ENCODE peak calls at places on chromosomes 1 and 21, in nine cellular contexts. One of them, this sample, is unnamed.
A peak's percentile ranks its signal among the peaks of the same experiment; 100 is the strongest.

GRCh38 chr1:23394664-23395063 is 25.0 kb upstream of the ZNF436 start:
- DNase-seq in heart left ventricle: peak; percentile 90
- DNase-seq in tibial artery: peak; percentile 89
- DNase-seq in choroid plexus epithelial cell: peak; percentile 82
- DNase-seq in kidney: peak; percentile 90
- DNase-seq in AG09319: peak; percentile 74
- DNase-seq in esophagus muscularis mucosa: peak; percentile 97
- DNase-seq in endodermal cell: peak; percentile 84
- DNase-seq in neural progenitor cell: peak; percentile 39
- DNase-seq in this sample: no peak

GRCh38 chr1:225480825-225481434 is 53.1 kb upstream of the LBR start:
- DNase-seq in heart left ventricle: no peak
- DNase-seq in tibial artery: peak; percentile 66
- DNase-seq in choroid plexus epithelial cell: peak; percentile 55
- DNase-seq in kidney: no peak
- DNase-seq in AG09319: no peak
- DNase-seq in esophagus muscularis mucosa: peak; percentile 90
- DNase-seq in endodermal cell: peak; percentile 95
- DNase-seq in neural progenitor cell: peak; percentile 71
- DNase-seq in this sample: no peak

GRCh38 chr1:12003762-12004161 is 15.5 kb upstream of the MIIP start:
- DNase-seq in heart left ventricle: no peak
- DNase-seq in tibial artery: no peak
- DNase-seq in choroid plexus epithelial cell: no peak
- DNase-seq in kidney: no peak
- DNase-seq in AG09319: no peak
- DNase-seq in esophagus muscularis mucosa: no peak
- DNase-seq in endodermal cell: no peak
- DNase-seq in neural progenitor cell: no peak
- DNase-seq in this sample: no peak

GRCh38 chr1:111690306-111690617 is 48.9 kb downstream of the INKA2 start:
- DNase-seq in heart left ventricle: peak; percentile 39
- DNase-seq in tibial artery: no peak
- DNase-seq in choroid plexus epithelial cell: peak; percentile 98
- DNase-seq in kidney: no peak
- DNase-seq in AG09319: peak; percentile 87
- DNase-seq in esophagus muscularis mucosa: no peak
- DNase-seq in endodermal cell: no peak
- DNase-seq in neural progenitor cell: no peak
- DNase-seq in this sample: no peak

GRCh38 chr1:18038051-18038450 is 69.5 kb upstream of the IGSF21 start:
- DNase-seq in heart left ventricle: no peak
- DNase-seq in tibial artery: no peak
- DNase-seq in choroid plexus epithelial cell: no peak
- DNase-seq in kidney: no peak
- DNase-seq in AG09319: no peak
- DNase-seq in esophagus muscularis mucosa: no peak
- DNase-seq in endodermal cell: no peak
- DNase-seq in neural progenitor cell: no peak
- DNase-seq in this sample: no peak

GRCh38 chr1:65235867-65236805 is 73.2 kb upstream of the DNAJC6 start:
- DNase-seq in heart left ventricle: no peak
- DNase-seq in tibial artery: no peak
- DNase-seq in choroid plexus epithelial cell: peak; percentile 69
- DNase-seq in kidney: no peak
- DNase-seq in AG09319: peak; percentile 34
- DNase-seq in esophagus muscularis mucosa: no peak
- DNase-seq in endodermal cell: no peak
- DNase-seq in neural progenitor cell: peak; percentile 59
- DNase-seq in this sample: no peak

GRCh38 chr21:42093991-42094417 is 22.9 kb downstream of the UMODL1 start:
- DNase-seq in heart left ventricle: peak; percentile 55
- DNase-seq in tibial artery: peak; percentile 93
- DNase-seq in choroid plexus epithelial cell: peak; percentile 90
- DNase-seq in kidney: peak; percentile 86
- DNase-seq in AG09319: peak; percentile 90
- DNase-seq in esophagus muscularis mucosa: no peak
- DNase-seq in endodermal cell: no peak
- DNase-seq in neural progenitor cell: no peak
- DNase-seq in this sample: no peak

GRCh38 chr1:222588135-222588534 is 1.6 kb downstream of the TAF1A start:
- DNase-seq in heart left ventricle: no peak
- DNase-seq in tibial artery: no peak
- DNase-seq in choroid plexus epithelial cell: no peak
- DNase-seq in kidney: no peak
- DNase-seq in AG09319: no peak
- DNase-seq in esophagus muscularis mucosa: no peak
- DNase-seq in endodermal cell: no peak
- DNase-seq in neural progenitor cell: no peak
- DNase-seq in this sample: no peak

GRCh38 chr1:226577401-226578180 is 29.0 kb downstream of the STUM start:
- DNase-seq in heart left ventricle: no peak
- DNase-seq in tibial artery: no peak
- DNase-seq in choroid plexus epithelial cell: no peak
- DNase-seq in kidney: no peak
- DNase-seq in AG09319: no peak
- DNase-seq in esophagus muscularis mucosa: no peak
- DNase-seq in endodermal cell: no peak
- DNase-seq in neural progenitor cell: peak; percentile 66
- DNase-seq in this sample: no peak

GRCh38 chr1:160488347-160489058 is 34.6 kb downstream of the SLAMF6 start:
- DNase-seq in heart left ventricle: no peak
- DNase-seq in tibial artery: no peak
- DNase-seq in choroid plexus epithelial cell: no peak
- DNase-seq in kidney: no peak
- DNase-seq in AG09319: no peak
- DNase-seq in esophagus muscularis mucosa: no peak
- DNase-seq in endodermal cell: no peak
- DNase-seq in neural progenitor cell: no peak
- DNase-seq in this sample: no peak

GRCh38 chr1:63322944-63323865 is 838 bp downstream of the FOXD3 start:
- DNase-seq in heart left ventricle: no peak
- DNase-seq in tibial artery: no peak
- DNase-seq in choroid plexus epithelial cell: peak; percentile 31
- DNase-seq in kidney: peak; percentile 70
- DNase-seq in AG09319: no peak
- DNase-seq in esophagus muscularis mucosa: no peak
- DNase-seq in endodermal cell: peak; percentile 88
- DNase-seq in neural progenitor cell: peak; percentile 61
- DNase-seq in this sample: peak; percentile 92

GRCh38 chr1:230077436-230078221 is 10.6 kb downstream of the GALNT2 start:
- DNase-seq in heart left ventricle: no peak
- DNase-seq in tibial artery: no peak
- DNase-seq in choroid plexus epithelial cell: no peak
- DNase-seq in kidney: no peak
- DNase-seq in AG09319: no peak
- DNase-seq in esophagus muscularis mucosa: no peak
- DNase-seq in endodermal cell: peak; percentile 35
- DNase-seq in neural progenitor cell: no peak
- DNase-seq in this sample: no peak

GRCh38 chr1:113534875-113535274 is 144.6 kb downstream of the MAGI3 start:
- DNase-seq in heart left ventricle: no peak
- DNase-seq in tibial artery: no peak
- DNase-seq in choroid plexus epithelial cell: no peak
- DNase-seq in kidney: no peak
- DNase-seq in AG09319: no peak
- DNase-seq in esophagus muscularis mucosa: no peak
- DNase-seq in endodermal cell: no peak
- DNase-seq in neural progenitor cell: no peak
- DNase-seq in this sample: no peak

GRCh38 chr1:244439391-244440032 is 12.2 kb downstream of the ADSS2 start:
- DNase-seq in heart left ventricle: no peak
- DNase-seq in tibial artery: no peak
- DNase-seq in choroid plexus epithelial cell: no peak
- DNase-seq in kidney: peak; percentile 67
- DNase-seq in AG09319: no peak
- DNase-seq in esophagus muscularis mucosa: no peak
- DNase-seq in endodermal cell: peak; percentile 78
- DNase-seq in neural progenitor cell: no peak
- DNase-seq in this sample: no peak

GRCh38 chr1:201540846-201541735 is 2.2 kb downstream of the NAV1 start:
- DNase-seq in heart left ventricle: no peak
- DNase-seq in tibial artery: no peak
- DNase-seq in choroid plexus epithelial cell: no peak
- DNase-seq in kidney: no peak
- DNase-seq in AG09319: no peak
- DNase-seq in esophagus muscularis mucosa: no peak
- DNase-seq in endodermal cell: no peak
- DNase-seq in neural progenitor cell: no peak
- DNase-seq in this sample: no peak

GRCh38 chr1:201544710-201545109 is 5.8 kb downstream of the NAV1 start:
- DNase-seq in heart left ventricle: no peak
- DNase-seq in tibial artery: no peak
- DNase-seq in choroid plexus epithelial cell: no peak
- DNase-seq in kidney: no peak
- DNase-seq in AG09319: no peak
- DNase-seq in esophagus muscularis mucosa: no peak
- DNase-seq in endodermal cell: no peak
- DNase-seq in neural progenitor cell: no peak
- DNase-seq in this sample: no peak

GRCh38 chr1:201542166-201543045 is 3.5 kb downstream of the NAV1 start:
- DNase-seq in heart left ventricle: peak; percentile 64
- DNase-seq in tibial artery: no peak
- DNase-seq in choroid plexus epithelial cell: peak; percentile 75
- DNase-seq in kidney: no peak
- DNase-seq in AG09319: no peak
- DNase-seq in esophagus muscularis mucosa: no peak
- DNase-seq in endodermal cell: no peak
- DNase-seq in neural progenitor cell: no peak
- DNase-seq in this sample: no peak

GRCh38 chr1:201543871-201544521 is 5.1 kb downstream of the NAV1 start:
- DNase-seq in heart left ventricle: no peak
- DNase-seq in tibial artery: no peak
- DNase-seq in choroid plexus epithelial cell: peak; percentile 32
- DNase-seq in kidney: no peak
- DNase-seq in AG09319: no peak
- DNase-seq in esophagus muscularis mucosa: peak; percentile 89
- DNase-seq in endodermal cell: no peak
- DNase-seq in neural progenitor cell: no peak
- DNase-seq in this sample: no peak

DNA sequence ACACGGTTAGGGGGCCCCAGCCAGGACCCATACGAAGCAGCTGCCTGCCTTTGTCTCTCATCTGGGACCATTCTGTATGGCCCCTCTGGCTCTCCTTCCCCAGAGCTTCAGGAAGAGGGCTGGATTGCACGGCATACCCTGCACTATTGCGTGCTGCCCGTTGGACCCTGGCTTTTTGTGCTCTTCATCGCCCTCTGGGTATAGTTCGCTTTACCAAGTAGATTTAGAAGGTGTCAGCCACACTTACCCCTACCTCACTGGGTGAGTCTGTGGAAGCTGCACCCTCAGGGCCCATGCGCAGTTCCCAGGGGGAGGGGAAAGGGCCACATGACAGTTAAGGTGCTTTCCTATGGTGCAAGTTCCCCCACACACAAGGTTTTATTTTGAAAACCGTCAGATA is 7.2 kb downstream of the NAV1 start:
- DNase-seq in heart left ventricle: no peak
- DNase-seq in tibial artery: no peak
- DNase-seq in choroid plexus epithelial cell: no peak
- DNase-seq in kidney: no peak
- DNase-seq in AG09319: no peak
- DNase-seq in esophagus muscularis mucosa: no peak
- DNase-seq in endodermal cell: peak; percentile 75
- DNase-seq in neural progenitor cell: peak; percentile 50
- DNase-seq in this sample: no peak
- TF ChIP-seq CTCF in heart left ventricle: no peak
- TF ChIP-seq CTCF in tibial artery: no peak
- TF ChIP-seq CTCF in choroid plexus epithelial cell: peak; percentile 12
- TF ChIP-seq CTCF in kidney: no peak
- TF ChIP-seq CTCF in AG09319: no peak
- TF ChIP-seq CTCF in esophagus muscularis mucosa: no peak
- TF ChIP-seq CTCF in endodermal cell: peak; percentile 56
- TF ChIP-seq CTCF in neural progenitor cell: peak; percentile 30
- TF ChIP-seq CTCF in this sample: peak; percentile 32

GRCh38 chr1:93670141-93670540 is 11.5 kb downstream of the BCAR3 start:
- DNase-seq in heart left ventricle: peak; percentile 68
- DNase-seq in tibial artery: no peak
- DNase-seq in choroid plexus epithelial cell: peak; percentile 77
- DNase-seq in kidney: no peak
- DNase-seq in AG09319: peak; percentile 72
- DNase-seq in esophagus muscularis mucosa: no peak
- DNase-seq in endodermal cell: no peak
- DNase-seq in neural progenitor cell: no peak
- DNase-seq in this sample: no peak

GRCh38 chr1:93668121-93668520 is 13.5 kb downstream of the BCAR3 start:
- DNase-seq in heart left ventricle: no peak
- DNase-seq in tibial artery: no peak
- DNase-seq in choroid plexus epithelial cell: no peak
- DNase-seq in kidney: no peak
- DNase-seq in AG09319: no peak
- DNase-seq in esophagus muscularis mucosa: no peak
- DNase-seq in endodermal cell: no peak
- DNase-seq in neural progenitor cell: no peak
- DNase-seq in this sample: no peak

GRCh38 chr1:93667642-93668041 is 14.0 kb downstream of the BCAR3 start:
- DNase-seq in heart left ventricle: no peak
- DNase-seq in tibial artery: no peak
- DNase-seq in choroid plexus epithelial cell: no peak
- DNase-seq in kidney: no peak
- DNase-seq in AG09319: no peak
- DNase-seq in esophagus muscularis mucosa: no peak
- DNase-seq in endodermal cell: no peak
- DNase-seq in neural progenitor cell: no peak
- DNase-seq in this sample: no peak

GRCh38 chr1:93668951-93669350 is 12.7 kb downstream of the BCAR3 start:
- DNase-seq in heart left ventricle: no peak
- DNase-seq in tibial artery: no peak
- DNase-seq in choroid plexus epithelial cell: no peak
- DNase-seq in kidney: no peak
- DNase-seq in AG09319: peak; percentile 72
- DNase-seq in esophagus muscularis mucosa: no peak
- DNase-seq in endodermal cell: no peak
- DNase-seq in neural progenitor cell: no peak
- DNase-seq in this sample: no peak

GRCh38 chr1:93669369-93669768 is 12.3 kb downstream of the BCAR3 start:
- DNase-seq in heart left ventricle: no peak
- DNase-seq in tibial artery: no peak
- DNase-seq in choroid plexus epithelial cell: no peak
- DNase-seq in kidney: no peak
- DNase-seq in AG09319: no peak
- DNase-seq in esophagus muscularis mucosa: no peak
- DNase-seq in endodermal cell: no peak
- DNase-seq in neural progenitor cell: peak; percentile 52
- DNase-seq in this sample: no peak
- TF ChIP-seq CTCF in heart left ventricle: no peak
- TF ChIP-seq CTCF in tibial artery: no peak
- TF ChIP-seq CTCF in choroid plexus epithelial cell: no peak
- TF ChIP-seq CTCF in kidney: no peak
- TF ChIP-seq CTCF in AG09319: no peak
- TF ChIP-seq CTCF in esophagus muscularis mucosa: no peak
- TF ChIP-seq CTCF in endodermal cell: no peak
- TF ChIP-seq CTCF in neural progenitor cell: no peak
- TF ChIP-seq CTCF in this sample: no peak

GRCh38 chr1:106022312-106022902 is 1034.1 kb upstream of the PRMT6 start:
- DNase-seq in heart left ventricle: no peak
- DNase-seq in tibial artery: no peak
- DNase-seq in choroid plexus epithelial cell: peak; percentile 10
- DNase-seq in kidney: no peak
- DNase-seq in AG09319: no peak
- DNase-seq in esophagus muscularis mucosa: no peak
- DNase-seq in endodermal cell: no peak
- DNase-seq in neural progenitor cell: no peak
- DNase-seq in this sample: no peak
- TF ChIP-seq CTCF in heart left ventricle: no peak
- TF ChIP-seq CTCF in tibial artery: no peak
- TF ChIP-seq CTCF in choroid plexus epithelial cell: peak; percentile 27
- TF ChIP-seq CTCF in kidney: no peak
- TF ChIP-seq CTCF in AG09319: peak; percentile 19
- TF ChIP-seq CTCF in esophagus muscularis mucosa: peak; percentile 20
- TF ChIP-seq CTCF in endodermal cell: peak; percentile 76
- TF ChIP-seq CTCF in neural progenitor cell: peak; percentile 70
- TF ChIP-seq CTCF in this sample: peak; percentile 84

GRCh38 chr1:89850844-89851410 is 30.1 kb downstream of the LRRC8D start:
- DNase-seq in heart left ventricle: no peak
- DNase-seq in tibial artery: no peak
- DNase-seq in choroid plexus epithelial cell: no peak
- DNase-seq in kidney: no peak
- DNase-seq in AG09319: no peak
- DNase-seq in esophagus muscularis mucosa: no peak
- DNase-seq in endodermal cell: no peak
- DNase-seq in neural progenitor cell: no peak
- DNase-seq in this sample: no peak
- TF ChIP-seq CTCF in heart left ventricle: no peak
- TF ChIP-seq CTCF in tibial artery: no peak
- TF ChIP-seq CTCF in choroid plexus epithelial cell: no peak
- TF ChIP-seq CTCF in kidney: no peak
- TF ChIP-seq CTCF in AG09319: no peak
- TF ChIP-seq CTCF in esophagus muscularis mucosa: no peak
- TF ChIP-seq CTCF in endodermal cell: no peak
- TF ChIP-seq CTCF in neural progenitor cell: no peak
- TF ChIP-seq CTCF in this sample: no peak